ENCODE peak calls at places on chromosomes 6 and 20, in six cellular contexts. One of them, this sample, is unnamed. For H3K36me3, the result is how much of the 10 kb centered on the place peaks cover.

GRCh38 chr20:23520185-23520584 is 29.3 kb downstream of the CST8 start:
- DNase-seq in CD8-positive, alpha-beta memory T cell: no peak
- DNase-seq in endothelial cell of umbilical vein: no peak
- DNase-seq in uterus: no peak
- DNase-seq in tibial artery: no peak
- DNase-seq in brain microvascular endothelial cell: no peak
- DNase-seq in this sample: no peak

GRCh38 chr20:33518071-33518470 is 28.2 kb downstream of the CBFA2T2 start:
- DNase-seq in uterus: no peak
- DNase-seq in brain microvascular endothelial cell: peak
- DNase-seq in endothelial cell of umbilical vein: peak
- DNase-seq in tibial artery: no peak
- DNase-seq in CD8-positive, alpha-beta memory T cell: no peak
- DNase-seq in this sample: no peak

GRCh38 chr6:11179088-11179977 is 53.1 kb downstream of the NEDD9 start:
- DNase-seq in endothelial cell of umbilical vein: no peak
- DNase-seq in brain microvascular endothelial cell: no peak
- DNase-seq in tibial artery: no peak
- DNase-seq in uterus: no peak
- DNase-seq in CD8-positive, alpha-beta memory T cell: no peak
- DNase-seq in this sample: no peak

GRCh38 chr6:72589096-72589495 is 32.8 kb upstream of the KCNQ5 start:
- DNase-seq in CD8-positive, alpha-beta memory T cell: no peak
- DNase-seq in endothelial cell of umbilical vein: no peak
- DNase-seq in uterus: no peak
- DNase-seq in brain microvascular endothelial cell: no peak
- DNase-seq in tibial artery: no peak
- DNase-seq in this sample: no peak

GRCh38 chr6:78910611-78911134 is 43.3 kb downstream of the IRAK1BP1 start:
- DNase-seq in tibial artery: peak
- DNase-seq in brain microvascular endothelial cell: no peak
- DNase-seq in uterus: no peak
- DNase-seq in CD8-positive, alpha-beta memory T cell: no peak
- DNase-seq in endothelial cell of umbilical vein: peak
- DNase-seq in this sample: no peak

GRCh38 chr6:69421270-69421669 is 375.5 kb downstream of the LMBRD1 start:
- DNase-seq in uterus: no peak
- DNase-seq in CD8-positive, alpha-beta memory T cell: no peak
- DNase-seq in tibial artery: no peak
- DNase-seq in endothelial cell of umbilical vein: no peak
- DNase-seq in brain microvascular endothelial cell: no peak
- DNase-seq in this sample: no peak

GRCh38 chr20:47317127-47317895 is 39.2 kb downstream of the ZMYND8 start:
- DNase-seq in endothelial cell of umbilical vein: peak
- DNase-seq in uterus: peak
- DNase-seq in tibial artery: peak
- DNase-seq in brain microvascular endothelial cell: peak
- DNase-seq in CD8-positive, alpha-beta memory T cell: peak
- DNase-seq in this sample: peak

GRCh38 chr20:61933951-61934715 is 131.5 kb downstream of the TAF4 start:
- DNase-seq in uterus: no peak
- DNase-seq in tibial artery: peak
- DNase-seq in endothelial cell of umbilical vein: no peak
- DNase-seq in brain microvascular endothelial cell: no peak
- DNase-seq in CD8-positive, alpha-beta memory T cell: no peak
- DNase-seq in this sample: no peak

GRCh38 chr6:36210157-36210556 is 13.6 kb downstream of the BRPF3 start:
- DNase-seq in endothelial cell of umbilical vein: no peak
- DNase-seq in tibial artery: no peak
- DNase-seq in CD8-positive, alpha-beta memory T cell: no peak
- DNase-seq in brain microvascular endothelial cell: no peak
- DNase-seq in uterus: no peak
- DNase-seq in this sample: no peak

GRCh38 chr6:43747734-43748133 is 22.3 kb upstream of the VEGFA start:
- DNase-seq in CD8-positive, alpha-beta memory T cell: no peak
- DNase-seq in tibial artery: no peak
- DNase-seq in endothelial cell of umbilical vein: no peak
- DNase-seq in brain microvascular endothelial cell: no peak
- DNase-seq in uterus: no peak
- DNase-seq in this sample: no peak

GRCh38 chr6:33926451-33926850 is 122.6 kb upstream of the MLN start:
- DNase-seq in uterus: no peak
- DNase-seq in brain microvascular endothelial cell: no peak
- DNase-seq in CD8-positive, alpha-beta memory T cell: no peak
- DNase-seq in tibial artery: no peak
- DNase-seq in endothelial cell of umbilical vein: peak
- DNase-seq in this sample: no peak

GRCh38 chr6:3471711-3472110 is 14.9 kb upstream of the SLC22A23 start:
- DNase-seq in endothelial cell of umbilical vein: no peak
- DNase-seq in tibial artery: no peak
- DNase-seq in brain microvascular endothelial cell: no peak
- DNase-seq in CD8-positive, alpha-beta memory T cell: no peak
- DNase-seq in uterus: no peak
- DNase-seq in this sample: no peak

GRCh38 chr20:10649080-10649816 is 24.6 kb downstream of the JAG1 start:
- DNase-seq in brain microvascular endothelial cell: no peak
- DNase-seq in endothelial cell of umbilical vein: no peak
- DNase-seq in tibial artery: peak
- DNase-seq in CD8-positive, alpha-beta memory T cell: no peak
- DNase-seq in uterus: no peak
- DNase-seq in this sample: no peak
- H3K36me3 ChIP-seq in brain microvascular endothelial cell: half or more
- H3K36me3 ChIP-seq in endothelial cell of umbilical vein: under half
- H3K36me3 ChIP-seq in tibial artery: half or more
- H3K36me3 ChIP-seq in CD8-positive, alpha-beta memory T cell: under half
- H3K36me3 ChIP-seq in uterus: under half
- H3K36me3 ChIP-seq in this sample: half or more

DNA sequence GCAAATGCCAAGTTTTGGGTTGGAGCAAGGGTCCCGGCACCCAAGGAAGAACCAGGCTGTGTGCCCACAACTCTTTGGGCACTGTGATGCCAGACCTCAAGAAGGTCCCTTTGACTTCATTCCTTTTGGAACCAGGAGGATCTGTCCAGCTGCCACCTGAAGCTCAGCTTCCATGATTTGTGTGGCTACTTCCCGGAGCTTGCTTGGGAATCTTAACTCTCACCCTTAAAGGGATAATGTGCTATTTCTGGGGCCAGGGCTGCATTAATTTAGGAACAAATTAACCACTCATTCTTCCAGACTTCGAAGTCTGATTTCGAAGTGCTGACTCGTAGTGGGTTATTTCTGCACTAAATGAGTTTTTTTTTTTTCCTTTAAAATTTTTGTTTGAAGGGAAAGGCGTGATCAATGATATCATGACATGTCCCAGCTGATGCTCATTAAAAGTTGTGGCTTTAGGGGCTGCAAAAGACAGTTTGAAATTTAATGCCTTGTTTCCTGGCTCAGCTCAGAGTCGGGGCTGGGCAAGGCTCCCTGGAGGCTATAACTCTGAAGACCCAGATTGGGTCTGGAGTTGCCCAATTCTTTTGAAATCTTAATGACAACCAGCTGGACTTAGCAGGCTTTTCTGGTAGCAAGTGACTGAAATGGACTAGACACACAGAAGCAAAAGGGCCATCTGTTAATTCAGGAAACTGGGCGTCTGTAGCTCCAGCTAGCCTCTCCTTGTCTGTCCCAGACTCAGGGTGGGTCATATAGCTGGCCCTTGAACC is 23.9 kb upstream of the PHACTR3 start:
- DNase-seq in uterus: no peak
- DNase-seq in brain microvascular endothelial cell: no peak
- DNase-seq in CD8-positive, alpha-beta memory T cell: no peak
- DNase-seq in tibial artery: no peak
- DNase-seq in endothelial cell of umbilical vein: no peak
- DNase-seq in this sample: no peak
- H3K27ac ChIP-seq in uterus: no peak
- H3K27ac ChIP-seq in brain microvascular endothelial cell: no peak
- H3K27ac ChIP-seq in CD8-positive, alpha-beta memory T cell: no peak
- H3K27ac ChIP-seq in tibial artery: no peak
- H3K27ac ChIP-seq in endothelial cell of umbilical vein: no peak
- H3K27ac ChIP-seq in this sample: no peak

GRCh38 chr20:48535556-48535955 is 292.2 kb downstream of the PREX1 start:
- DNase-seq in CD8-positive, alpha-beta memory T cell: no peak
- DNase-seq in uterus: no peak
- DNase-seq in tibial artery: no peak
- DNase-seq in brain microvascular endothelial cell: no peak
- DNase-seq in endothelial cell of umbilical vein: no peak
- DNase-seq in this sample: no peak
- H3K36me3 ChIP-seq in CD8-positive, alpha-beta memory T cell: under half
- H3K36me3 ChIP-seq in uterus: under half
- H3K36me3 ChIP-seq in tibial artery: under half
- H3K36me3 ChIP-seq in brain microvascular endothelial cell: under half
- H3K36me3 ChIP-seq in endothelial cell of umbilical vein: under half
- H3K36me3 ChIP-seq in this sample: under half

DNA sequence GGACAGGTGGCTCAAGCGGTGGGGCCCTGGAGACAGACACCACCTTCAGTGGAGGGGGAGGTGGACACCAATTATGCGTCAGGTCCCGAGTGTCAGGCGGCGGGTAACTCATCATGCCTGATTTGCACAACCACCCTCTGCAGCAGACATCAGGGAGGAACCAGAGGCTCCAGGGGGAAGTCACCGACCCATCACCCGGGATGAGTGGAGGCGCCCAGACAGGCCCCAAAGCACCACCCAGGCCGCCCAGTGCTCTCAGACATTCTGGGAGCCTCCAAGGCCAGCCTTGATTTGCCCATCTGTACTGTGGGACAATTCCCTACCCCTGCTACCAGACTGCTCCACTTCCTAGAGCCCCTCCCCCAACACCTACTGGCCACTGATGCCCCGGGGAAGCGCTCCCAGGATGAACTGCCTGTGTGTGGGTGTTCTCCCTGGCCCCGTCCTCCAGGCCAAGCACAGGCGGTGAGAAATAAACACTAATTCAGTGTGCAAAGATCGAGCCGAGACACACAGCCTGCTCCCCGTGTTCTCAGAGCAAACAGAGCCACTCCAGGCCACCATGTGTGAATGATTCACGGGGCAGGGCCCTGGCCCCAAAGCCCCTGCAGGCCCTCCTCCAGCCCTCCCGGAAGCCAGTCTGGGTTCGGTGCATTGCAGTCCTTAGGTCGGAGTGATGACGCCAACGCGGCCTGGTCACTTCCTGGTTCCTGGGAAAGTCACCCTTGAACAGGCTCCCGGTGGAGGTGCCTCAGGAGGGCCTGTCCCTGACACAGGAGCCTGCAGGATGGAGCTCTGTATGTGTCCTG is 107.2 kb downstream of the ASXL1 start:
- DNase-seq in tibial artery: no peak
- DNase-seq in endothelial cell of umbilical vein: peak
- DNase-seq in CD8-positive, alpha-beta memory T cell: no peak
- DNase-seq in uterus: peak
- DNase-seq in brain microvascular endothelial cell: peak
- DNase-seq in this sample: no peak
- H3K27ac ChIP-seq in tibial artery: no peak
- H3K27ac ChIP-seq in endothelial cell of umbilical vein: peak
- H3K27ac ChIP-seq in CD8-positive, alpha-beta memory T cell: no peak
- H3K27ac ChIP-seq in uterus: peak
- H3K27ac ChIP-seq in brain microvascular endothelial cell: peak
- H3K27ac ChIP-seq in this sample: peak

GRCh38 chr20:41118632-41119031 is 18.7 kb upstream of the PLCG1 start:
- DNase-seq in tibial artery: no peak
- DNase-seq in brain microvascular endothelial cell: no peak
- DNase-seq in CD8-positive, alpha-beta memory T cell: no peak
- DNase-seq in uterus: no peak
- DNase-seq in endothelial cell of umbilical vein: no peak
- DNase-seq in this sample: no peak

GRCh38 chr20:41121399-41121798 is 15.9 kb upstream of the PLCG1 start:
- DNase-seq in endothelial cell of umbilical vein: no peak
- DNase-seq in uterus: no peak
- DNase-seq in CD8-positive, alpha-beta memory T cell: no peak
- DNase-seq in brain microvascular endothelial cell: no peak
- DNase-seq in tibial artery: no peak
- DNase-seq in this sample: no peak

GRCh38 chr20:41116282-41116960 is 20.9 kb upstream of the PLCG1 start:
- DNase-seq in endothelial cell of umbilical vein: no peak
- DNase-seq in CD8-positive, alpha-beta memory T cell: no peak
- DNase-seq in tibial artery: no peak
- DNase-seq in brain microvascular endothelial cell: no peak
- DNase-seq in uterus: no peak
- DNase-seq in this sample: no peak

GRCh38 chr20:41123636-41124035 is 13.7 kb upstream of the PLCG1 start:
- DNase-seq in endothelial cell of umbilical vein: no peak
- DNase-seq in tibial artery: no peak
- DNase-seq in uterus: no peak
- DNase-seq in CD8-positive, alpha-beta memory T cell: no peak
- DNase-seq in brain microvascular endothelial cell: no peak
- DNase-seq in this sample: no peak

DNA sequence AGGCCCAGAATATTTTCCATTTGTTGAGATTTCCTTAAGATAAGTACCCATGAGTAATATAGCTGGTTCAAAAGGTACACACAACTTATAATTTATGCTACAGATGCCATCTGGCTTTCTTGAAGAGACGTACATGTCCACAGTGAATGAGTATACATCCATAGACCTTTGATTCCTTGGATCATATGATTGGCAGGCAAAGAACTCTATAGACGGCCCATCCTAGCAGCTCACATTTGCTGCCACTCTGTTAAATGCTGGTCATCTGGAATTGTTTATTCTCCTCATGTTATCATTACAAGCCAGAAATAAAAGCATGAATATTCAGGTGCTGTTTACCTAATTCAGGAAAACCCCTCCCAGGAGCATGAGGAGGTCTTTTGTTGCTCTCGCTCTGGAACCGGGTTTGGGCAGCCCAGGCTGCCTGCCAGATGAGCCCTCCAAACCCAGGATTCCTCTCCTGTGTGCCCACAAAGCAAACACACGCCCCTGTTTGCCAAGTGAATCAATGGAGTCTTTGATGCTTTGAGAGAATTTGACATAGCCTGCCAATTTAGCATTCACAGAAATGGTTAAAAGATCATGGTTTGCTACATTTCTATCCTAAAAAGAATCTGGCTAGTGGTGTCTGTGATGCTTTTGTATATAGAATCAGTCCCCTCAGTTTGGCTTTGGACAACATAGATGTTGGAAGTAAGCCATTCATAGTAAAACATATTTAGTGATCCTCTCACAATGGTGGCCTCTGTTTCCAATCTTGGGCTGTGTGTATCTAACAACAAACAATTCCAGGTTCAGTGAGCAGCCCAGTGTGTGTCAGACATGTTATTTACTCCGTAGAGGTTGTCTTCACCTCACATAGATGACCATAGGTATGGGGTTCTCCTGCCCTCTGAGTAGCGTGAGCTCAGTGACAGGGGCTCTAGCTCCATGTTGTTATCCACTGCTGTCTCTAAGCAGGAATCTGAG is 17.5 kb upstream of the PLCG1 start:
- DNase-seq in brain microvascular endothelial cell: no peak
- DNase-seq in uterus: no peak
- DNase-seq in tibial artery: no peak
- DNase-seq in endothelial cell of umbilical vein: no peak
- DNase-seq in CD8-positive, alpha-beta memory T cell: no peak
- DNase-seq in this sample: no peak
- H3K36me3 ChIP-seq in brain microvascular endothelial cell: half or more
- H3K36me3 ChIP-seq in uterus: under half
- H3K36me3 ChIP-seq in tibial artery: half or more
- H3K36me3 ChIP-seq in endothelial cell of umbilical vein: under half
- H3K36me3 ChIP-seq in CD8-positive, alpha-beta memory T cell: half or more
- H3K36me3 ChIP-seq in this sample: half or more

GRCh38 chr6:67328269-67328668 is 1306.8 kb upstream of the ADGRB3 start:
- DNase-seq in tibial artery: no peak
- DNase-seq in CD8-positive, alpha-beta memory T cell: no peak
- DNase-seq in endothelial cell of umbilical vein: no peak
- DNase-seq in uterus: no peak
- DNase-seq in brain microvascular endothelial cell: no peak
- DNase-seq in this sample: no peak
- H3K27ac ChIP-seq in tibial artery: no peak
- H3K27ac ChIP-seq in CD8-positive, alpha-beta memory T cell: no peak
- H3K27ac ChIP-seq in endothelial cell of umbilical vein: no peak
- H3K27ac ChIP-seq in uterus: no peak
- H3K27ac ChIP-seq in brain microvascular endothelial cell: no peak
- H3K27ac ChIP-seq in this sample: no peak

This sample was measured in esophagus muscularis mucosa.